ENCODE peak calls at places on chromosome 1, in eight cellular contexts. G, B, V, X, N, Q, O and U are unnamed samples.

GRCh38 chr1:29260531-29260930 is 24.2 kb downstream of the PTPRU start:
- DNase-seq in O (no peak), B (no peak), N (peak; percentile 63), G (no peak), V (no peak), Q (no peak), X (no peak), U (no peak)

GRCh38 chr1:36223373-36223995 is 759 bp upstream of the THRAP3 start:
- DNase-seq in X (peak; percentile 83), V (peak; percentile 70), N (no peak), Q (no peak), B (no peak), G (peak; percentile 71), O (peak; percentile 87), U (no peak)

GRCh38 chr1:62306065-62306464 is 13.2 kb downstream of the KANK4 start:
- DNase-seq in B (no peak), O (no peak), V (no peak), G (no peak), N (no peak), Q (no peak), X (no peak), U (no peak)

GRCh38 chr1:89609339-89609725 is 23.6 kb upstream of the LRRC8C start:
- DNase-seq in N (no peak), Q (no peak), G (no peak), X (no peak), O (no peak), V (no peak), B (no peak), U (no peak)

GRCh38 chr1:30484668-30485067 is 238.7 kb downstream of the MATN1 start:
- DNase-seq in V (no peak), O (no peak), B (no peak), G (no peak), N (no peak), Q (no peak), X (no peak), U (no peak)

GRCh38 chr1:66353207-66353606 is 180.7 kb upstream of the SGIP1 start:
- DNase-seq in O (no peak), B (no peak), G (no peak), V (no peak), N (peak; percentile 54), Q (peak; percentile 66), X (no peak), U (no peak)

GRCh38 chr1:119285482-119285881 is 83.1 kb upstream of the HAO2 start:
- DNase-seq in Q (no peak), N (no peak), V (no peak), O (no peak), G (no peak), X (peak; percentile 93), B (no peak), U (no peak)

GRCh38 chr1:161200992-161201827 is 957 bp upstream of the NDUFS2 start:
- DNase-seq in N (no peak), B (no peak), V (no peak), X (peak; percentile 67), O (peak; percentile 67), G (no peak), Q (no peak), U (no peak)

GRCh38 chr1:2436876-2437275 is 24.5 kb upstream of the PEX10 start:
- DNase-seq in G (no peak), B (no peak), O (no peak), X (no peak), Q (no peak), N (no peak), V (no peak), U (no peak)